ENCODE peak calls at places on chromosomes 16 and 17, in seven cellular contexts. T is uterus, M is IMR-90, X is A549, J is ovary, R is esophagus squamous epithelium, Y is heart left ventricle. K is an unnamed sample.

GRCh38 chr16:19926449-19927390 is 42.1 kb upstream of the GPRC5B start:
- DNase-seq in T (no peak), M (peak; percentile 76), X (no peak), J (no peak), R (no peak), Y (no peak), K (no peak)

GRCh38 chr16:75491876-75492275 is 3.4 kb downstream of the CHST6 start:
- DNase-seq in T (no peak), M (no peak), X (peak; percentile 57), J (no peak), R (no peak), Y (no peak), K (no peak)

GRCh38 chr17:43444223-43445008 is 39.4 kb upstream of the DHX8 start:
- DNase-seq in T (no peak), M (peak; percentile 49), X (no peak), J (no peak), R (no peak), Y (no peak), K (peak; percentile 58)

GRCh38 chr17:64063766-64064224 is 43.4 kb upstream of the ICAM2 start:
- DNase-seq in T (peak; percentile 62), M (peak; percentile 27), X (peak; percentile 53), J (no peak), R (no peak), Y (peak; percentile 46), K (no peak)

GRCh38 chr17:30559656-30560055 is 82.4 kb downstream of the GOSR1 start:
- DNase-seq in T (no peak), M (no peak), X (no peak), J (peak; percentile 3), R (no peak), Y (no peak), K (peak; percentile 33)

GRCh38 chr17:48505788-48506187 is 25.0 kb downstream of the HOXB1 start:
- DNase-seq in T (no peak), M (peak; percentile 89), X (peak; percentile 78), J (no peak), R (no peak), Y (no peak), K (no peak)

GRCh38 chr17:36992701-36993100 is 43.9 kb downstream of the AATF start:
- DNase-seq in T (no peak), M (no peak), X (no peak), J (no peak), R (no peak), Y (no peak), K (no peak)

GRCh38 chr16:86100205-86101134 is 201.5 kb downstream of the IRF8 start:
- DNase-seq in T (no peak), M (peak; percentile 78), X (no peak), J (no peak), R (no peak), Y (no peak), K (no peak)

GRCh38 chr16:75251280-75252048 is at the start of gene BCAR1:
- DNase-seq in T (peak; percentile 87), M (peak; percentile 93), X (peak; percentile 87), J (peak; percentile 89), R (no peak), Y (peak; percentile 92), K (peak; percentile 79)

GRCh38 chr17:69567130-69567529 is 152.6 kb downstream of the MAP2K6 start:
- DNase-seq in T (no peak), M (peak; percentile 31), X (no peak), J (no peak), R (no peak), Y (no peak), K (no peak)

GRCh38 chr16:24917236-24917635 is 71.5 kb downstream of the SLC5A11 start:
- DNase-seq in T (no peak), M (no peak), X (no peak), J (no peak), R (no peak), Y (no peak), K (no peak)

GRCh38 chr17:38616361-38616760 is 10.6 kb upstream of the SRCIN1 start:
- DNase-seq in T (no peak), M (no peak), X (no peak), J (no peak), R (no peak), Y (no peak), K (no peak)

GRCh38 chr17:68853439-68853838 is 101.8 kb downstream of the ABCA8 start:
- DNase-seq in T (no peak), M (no peak), X (no peak), J (no peak), R (no peak), Y (no peak), K (no peak)

GRCh38 chr17:74631468-74632195 is 8.1 kb upstream of the CD300E start:
- DNase-seq in T (no peak), M (no peak), X (no peak), J (no peak), R (no peak), Y (no peak), K (no peak)

GRCh38 chr16:85765273-85765672 is 14.4 kb upstream of the C16orf74 start:
- DNase-seq in T (no peak), M (no peak), X (no peak), J (no peak), R (no peak), Y (no peak), K (no peak)

GRCh38 chr16:30875881-30876791 is 17.7 kb downstream of the BCL7C start:
- DNase-seq in T (no peak), M (peak; percentile 26), X (no peak), J (no peak), R (no peak), Y (no peak), K (no peak)

GRCh38 chr17:73029941-73030340 is 62.5 kb downstream of the SLC39A11 start:
- DNase-seq in T (no peak), M (no peak), X (no peak), J (no peak), R (no peak), Y (no peak), K (no peak)

GRCh38 chr17:73030995-73031394 is 61.5 kb downstream of the SLC39A11 start:
- DNase-seq in T (no peak), M (no peak), X (no peak), J (no peak), R (no peak), Y (no peak), K (no peak)

GRCh38 chr17:73030501-73030911 is 62.0 kb downstream of the SLC39A11 start:
- DNase-seq in T (no peak), M (peak; percentile 24), X (no peak), J (no peak), R (no peak), Y (no peak), K (peak; percentile 28)

GRCh38 chr17:73029021-73029420 is 63.5 kb downstream of the SLC39A11 start:
- DNase-seq in T (no peak), M (no peak), X (no peak), J (no peak), R (no peak), Y (no peak), K (no peak)

GRCh38 chr17:73031472-73031871 is 61.0 kb downstream of the SLC39A11 start:
- DNase-seq in T (no peak), M (no peak), X (no peak), J (no peak), R (no peak), Y (no peak), K (no peak)
- TF ChIP-seq POLR2A in T (no peak), M (no peak), X (no peak), J (no peak), R (no peak), Y (no peak), K (no peak)

GRCh38 chr17:6651483-6652452 is at the start of the genes C17orf100 and MED31:
- DNase-seq in T (peak; percentile 92), M (peak; percentile 85), X (peak; percentile 99), J (peak; percentile 97), R (peak; percentile 62), Y (peak; percentile 94), K (peak; percentile 94)
- TF ChIP-seq POLR2A in T (peak; percentile 36), M (peak; percentile 90), X (peak; percentile 69), J (peak; percentile 48), R (peak; percentile 80), Y (peak; percentile 69), K (peak; percentile 52)

GRCh38 chr16:46763147-46763546 is 15.0 kb upstream of the MYLK3 start:
- DNase-seq in T (no peak), M (no peak), X (no peak), J (no peak), R (no peak), Y (peak; percentile 78), K (no peak)

GRCh38 chr16:46765050-46765449 is 16.9 kb upstream of the MYLK3 start:
- DNase-seq in T (no peak), M (peak; percentile 76), X (no peak), J (no peak), R (no peak), Y (no peak), K (no peak)

GRCh38 chr16:46772463-46772862 is 24.3 kb upstream of the MYLK3 start:
- DNase-seq in T (no peak), M (no peak), X (no peak), J (no peak), R (no peak), Y (no peak), K (no peak)

GRCh38 chr16:46774743-46775177 is 26.6 kb upstream of the MYLK3 start:
- DNase-seq in T (no peak), M (no peak), X (no peak), J (no peak), R (no peak), Y (no peak), K (no peak)

DNA sequence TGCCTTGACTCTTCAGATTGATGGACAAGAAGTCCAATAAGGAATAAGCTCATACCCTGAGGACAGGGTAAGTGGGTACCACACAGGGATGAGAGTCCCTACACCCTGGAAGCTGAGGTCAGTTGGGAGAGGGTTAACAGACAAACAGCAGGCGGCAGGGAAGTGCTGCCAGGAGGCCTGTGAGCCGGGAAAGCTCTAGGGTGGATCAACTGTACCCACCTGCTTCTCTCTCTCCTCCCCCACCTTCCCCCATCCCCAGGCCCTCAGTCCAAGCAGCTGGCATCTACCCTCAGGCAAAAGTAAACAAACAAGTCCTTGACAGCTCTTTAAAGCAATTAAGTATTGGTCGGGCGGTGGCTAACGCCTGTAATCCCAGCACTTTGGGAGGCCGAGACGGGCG is 20.7 kb upstream of the MYLK3 start:
- DNase-seq in T (no peak), M (no peak), X (no peak), J (no peak), R (no peak), Y (no peak), K (no peak)
- TF ChIP-seq POLR2A in T (no peak), M (no peak), X (no peak), J (no peak), R (no peak), Y (no peak), K (no peak)

DNA sequence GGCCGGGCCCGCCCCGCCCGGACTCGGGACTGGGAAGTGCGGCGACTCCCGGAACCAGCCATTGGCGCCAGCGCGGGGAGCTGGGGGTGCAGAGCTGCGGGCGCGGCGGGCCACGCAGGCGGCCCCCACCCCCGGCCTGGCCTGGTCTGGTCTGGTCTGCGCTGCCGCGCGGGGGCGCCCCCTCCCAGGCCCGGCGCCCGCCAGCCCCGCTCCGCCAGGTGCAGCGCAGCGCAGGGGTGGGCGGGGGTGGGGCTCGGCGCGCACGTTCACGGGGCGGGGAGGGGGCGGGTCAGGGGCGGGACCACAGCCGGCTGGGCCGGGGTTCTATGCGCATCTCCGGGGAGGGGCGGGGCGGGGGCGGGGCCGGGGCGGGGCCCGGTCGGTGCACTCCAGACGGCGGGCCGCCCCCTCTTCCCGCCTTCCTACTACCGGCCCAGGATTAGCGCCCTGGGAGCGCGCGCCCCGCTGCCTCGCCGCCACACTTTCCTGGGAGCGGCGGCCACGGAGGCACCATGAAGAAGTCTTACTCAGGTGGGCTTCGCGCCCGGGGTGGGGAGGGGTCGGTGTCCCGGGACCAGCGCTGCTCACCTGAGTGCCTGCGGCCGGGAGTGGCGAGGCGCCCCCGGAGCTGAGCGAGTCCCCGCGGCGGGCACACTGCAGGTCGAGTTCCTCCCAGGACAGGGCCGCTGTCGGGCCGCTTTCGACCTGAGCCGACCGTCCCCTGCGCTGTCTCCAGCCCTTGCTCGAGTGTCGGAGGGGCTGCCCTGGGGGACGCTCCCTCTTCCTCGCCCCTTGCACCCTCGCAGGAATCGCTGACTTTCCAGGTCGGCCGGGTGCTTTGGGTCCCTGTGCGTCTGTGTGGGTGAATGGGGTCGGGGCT is 140.5 kb downstream of the SEC14L1 start:
- DNase-seq in T (no peak), M (peak; percentile 29), X (peak; percentile 93), J (peak; percentile 68), R (no peak), Y (peak; percentile 29), K (peak; percentile 53)
- TF ChIP-seq POLR2A in T (no peak), M (peak; percentile 40), X (peak; percentile 70), J (no peak), R (peak; percentile 60), Y (no peak), K (no peak)